ENCODE peak calls at places on chromosomes 13 and 19, in eight cellular contexts. One of them, this sample, is unnamed.

GRCh38 chr19:35048911-35049411 is 7.4 kb downstream of the HPN start:
- DNase-seq in nephron progenitor cell: no peak
- DNase-seq in upper lobe of left lung: peak; percentile 47
- DNase-seq in heart left ventricle: peak; percentile 69
- DNase-seq in psoas muscle: peak; percentile 74
- DNase-seq in tibial nerve: no peak
- DNase-seq in IMR-90: no peak
- DNase-seq in omental fat pad: no peak
- DNase-seq in this sample: no peak

GRCh38 chr13:80359459-80360297 is 18.8 kb upstream of the SPRY2 start:
- DNase-seq in psoas muscle: no peak
- DNase-seq in IMR-90: no peak
- DNase-seq in nephron progenitor cell: peak; percentile 41
- DNase-seq in upper lobe of left lung: no peak
- DNase-seq in heart left ventricle: no peak
- DNase-seq in tibial nerve: no peak
- DNase-seq in omental fat pad: no peak
- DNase-seq in this sample: no peak

GRCh38 chr13:51844862-51845573 is at the start of gene TMEM272:
- DNase-seq in upper lobe of left lung: peak; percentile 45
- DNase-seq in IMR-90: peak; percentile 11
- DNase-seq in tibial nerve: no peak
- DNase-seq in nephron progenitor cell: peak; percentile 79
- DNase-seq in psoas muscle: peak; percentile 40
- DNase-seq in heart left ventricle: peak; percentile 34
- DNase-seq in omental fat pad: peak; percentile 44
- DNase-seq in this sample: peak; percentile 51

GRCh38 chr19:29988351-29988750 is 46.3 kb downstream of the URI1 start:
- DNase-seq in heart left ventricle: no peak
- DNase-seq in IMR-90: no peak
- DNase-seq in nephron progenitor cell: no peak
- DNase-seq in tibial nerve: no peak
- DNase-seq in upper lobe of left lung: no peak
- DNase-seq in psoas muscle: no peak
- DNase-seq in omental fat pad: no peak
- DNase-seq in this sample: no peak

GRCh38 chr13:109126973-109127615 is 497.7 kb downstream of the MYO16 start:
- DNase-seq in omental fat pad: no peak
- DNase-seq in heart left ventricle: no peak
- DNase-seq in psoas muscle: no peak
- DNase-seq in tibial nerve: no peak
- DNase-seq in upper lobe of left lung: no peak
- DNase-seq in nephron progenitor cell: no peak
- DNase-seq in IMR-90: no peak
- DNase-seq in this sample: no peak

GRCh38 chr19:38596057-38596981 is 21.4 kb downstream of the MAP4K1 start:
- DNase-seq in nephron progenitor cell: peak; percentile 95
- DNase-seq in psoas muscle: peak; percentile 67
- DNase-seq in tibial nerve: no peak
- DNase-seq in IMR-90: no peak
- DNase-seq in heart left ventricle: no peak
- DNase-seq in omental fat pad: no peak
- DNase-seq in upper lobe of left lung: peak; percentile 71
- DNase-seq in this sample: no peak

GRCh38 chr13:32581177-32581786 is 5.0 kb upstream of the PDS5B start:
- DNase-seq in nephron progenitor cell: no peak
- DNase-seq in tibial nerve: no peak
- DNase-seq in heart left ventricle: no peak
- DNase-seq in upper lobe of left lung: no peak
- DNase-seq in psoas muscle: no peak
- DNase-seq in IMR-90: peak; percentile 47
- DNase-seq in omental fat pad: no peak
- DNase-seq in this sample: no peak

GRCh38 chr13:24894277-24894971 is 130.5 kb downstream of the RNF17 start:
- DNase-seq in IMR-90: no peak
- DNase-seq in tibial nerve: no peak
- DNase-seq in omental fat pad: no peak
- DNase-seq in nephron progenitor cell: no peak
- DNase-seq in upper lobe of left lung: no peak
- DNase-seq in psoas muscle: no peak
- DNase-seq in heart left ventricle: no peak
- DNase-seq in this sample: no peak

GRCh38 chr13:60691268-60691667 is 294.2 kb downstream of the TDRD3 start:
- DNase-seq in heart left ventricle: no peak
- DNase-seq in IMR-90: no peak
- DNase-seq in nephron progenitor cell: no peak
- DNase-seq in tibial nerve: no peak
- DNase-seq in omental fat pad: no peak
- DNase-seq in upper lobe of left lung: no peak
- DNase-seq in psoas muscle: no peak
- DNase-seq in this sample: no peak

GRCh38 chr13:30019648-30020626 is 169.5 kb upstream of the UBL3 start:
- DNase-seq in tibial nerve: no peak
- DNase-seq in IMR-90: no peak
- DNase-seq in nephron progenitor cell: no peak
- DNase-seq in upper lobe of left lung: no peak
- DNase-seq in psoas muscle: no peak
- DNase-seq in omental fat pad: no peak
- DNase-seq in heart left ventricle: no peak
- DNase-seq in this sample: no peak

GRCh38 chr19:13882841-13883240 is 5.9 kb downstream of the NANOS3 start:
- DNase-seq in IMR-90: no peak
- DNase-seq in tibial nerve: no peak
- DNase-seq in omental fat pad: no peak
- DNase-seq in heart left ventricle: no peak
- DNase-seq in nephron progenitor cell: no peak
- DNase-seq in upper lobe of left lung: no peak
- DNase-seq in psoas muscle: no peak
- DNase-seq in this sample: no peak

GRCh38 chr19:13882419-13882795 is 5.5 kb downstream of the NANOS3 start:
- DNase-seq in upper lobe of left lung: no peak
- DNase-seq in omental fat pad: no peak
- DNase-seq in heart left ventricle: no peak
- DNase-seq in IMR-90: no peak
- DNase-seq in tibial nerve: no peak
- DNase-seq in psoas muscle: no peak
- DNase-seq in nephron progenitor cell: no peak
- DNase-seq in this sample: no peak

GRCh38 chr19:13881692-13882418 is 4.9 kb downstream of the NANOS3 start:
- DNase-seq in upper lobe of left lung: peak; percentile 42
- DNase-seq in omental fat pad: no peak
- DNase-seq in heart left ventricle: no peak
- DNase-seq in nephron progenitor cell: no peak
- DNase-seq in psoas muscle: peak; percentile 48
- DNase-seq in tibial nerve: peak; percentile 46
- DNase-seq in IMR-90: peak; percentile 39
- DNase-seq in this sample: peak; percentile 85

GRCh38 chr19:13884726-13885591 is 8.0 kb downstream of the NANOS3 start:
- DNase-seq in nephron progenitor cell: no peak
- DNase-seq in heart left ventricle: no peak
- DNase-seq in psoas muscle: no peak
- DNase-seq in tibial nerve: peak; percentile 35
- DNase-seq in omental fat pad: no peak
- DNase-seq in IMR-90: no peak
- DNase-seq in upper lobe of left lung: peak; percentile 46
- DNase-seq in this sample: no peak

DNA sequence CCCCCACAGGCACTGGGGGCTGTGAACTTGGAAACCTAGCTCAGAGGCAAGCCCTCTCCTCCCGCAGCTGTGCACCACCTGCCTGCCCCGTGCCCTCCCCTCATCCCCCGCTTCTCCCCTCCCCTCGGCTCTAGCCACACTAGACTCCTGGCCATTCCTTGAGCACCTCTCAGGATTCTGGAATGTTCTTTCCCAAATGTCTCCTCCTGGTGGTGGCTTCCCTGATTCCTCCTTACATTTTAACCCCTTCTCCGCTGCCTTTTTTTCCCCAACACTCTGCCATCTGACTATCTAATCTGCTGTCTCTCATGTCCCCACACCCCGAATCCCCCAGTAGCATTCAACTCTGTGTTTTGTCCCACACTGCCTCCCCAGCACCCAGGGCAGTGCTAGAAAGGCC is 6.7 kb downstream of the NANOS3 start:
- DNase-seq in nephron progenitor cell: no peak
- DNase-seq in tibial nerve: no peak
- DNase-seq in omental fat pad: no peak
- DNase-seq in IMR-90: no peak
- DNase-seq in psoas muscle: no peak
- DNase-seq in heart left ventricle: no peak
- DNase-seq in upper lobe of left lung: no peak
- DNase-seq in this sample: peak; percentile 25
- TF ChIP-seq CTCF in nephron progenitor cell: no peak
- TF ChIP-seq CTCF in tibial nerve: no peak
- TF ChIP-seq CTCF in omental fat pad: no peak
- TF ChIP-seq CTCF in IMR-90: peak; percentile 29
- TF ChIP-seq CTCF in psoas muscle: no peak
- TF ChIP-seq CTCF in heart left ventricle: no peak
- TF ChIP-seq CTCF in upper lobe of left lung: no peak
- TF ChIP-seq CTCF in this sample: no peak

GRCh38 chr13:45278096-45278645 is 62.8 kb downstream of the TPT1 start:
- DNase-seq in nephron progenitor cell: no peak
- DNase-seq in psoas muscle: no peak
- DNase-seq in upper lobe of left lung: no peak
- DNase-seq in IMR-90: no peak
- DNase-seq in heart left ventricle: no peak
- DNase-seq in omental fat pad: no peak
- DNase-seq in tibial nerve: no peak
- DNase-seq in this sample: peak; percentile 21
- TF ChIP-seq CTCF in nephron progenitor cell: no peak
- TF ChIP-seq CTCF in psoas muscle: no peak
- TF ChIP-seq CTCF in upper lobe of left lung: no peak
- TF ChIP-seq CTCF in IMR-90: no peak
- TF ChIP-seq CTCF in heart left ventricle: no peak
- TF ChIP-seq CTCF in omental fat pad: no peak
- TF ChIP-seq CTCF in tibial nerve: no peak
- TF ChIP-seq CTCF in this sample: no peak

GRCh38 chr13:99700468-99700867 is 199.2 kb downstream of the TM9SF2 start:
- DNase-seq in nephron progenitor cell: no peak
- DNase-seq in heart left ventricle: no peak
- DNase-seq in psoas muscle: no peak
- DNase-seq in upper lobe of left lung: no peak
- DNase-seq in IMR-90: no peak
- DNase-seq in tibial nerve: no peak
- DNase-seq in omental fat pad: no peak
- DNase-seq in this sample: no peak

GRCh38 chr13:99704390-99704789 is 203.1 kb downstream of the TM9SF2 start:
- DNase-seq in IMR-90: no peak
- DNase-seq in tibial nerve: no peak
- DNase-seq in heart left ventricle: no peak
- DNase-seq in omental fat pad: no peak
- DNase-seq in nephron progenitor cell: no peak
- DNase-seq in upper lobe of left lung: no peak
- DNase-seq in psoas muscle: no peak
- DNase-seq in this sample: no peak

GRCh38 chr13:99698816-99699099 is 197.5 kb downstream of the TM9SF2 start:
- DNase-seq in upper lobe of left lung: no peak
- DNase-seq in nephron progenitor cell: no peak
- DNase-seq in heart left ventricle: no peak
- DNase-seq in tibial nerve: no peak
- DNase-seq in IMR-90: no peak
- DNase-seq in omental fat pad: no peak
- DNase-seq in psoas muscle: no peak
- DNase-seq in this sample: no peak

GRCh38 chr13:99703908-99704307 is 202.6 kb downstream of the TM9SF2 start:
- DNase-seq in omental fat pad: no peak
- DNase-seq in IMR-90: no peak
- DNase-seq in nephron progenitor cell: no peak
- DNase-seq in psoas muscle: no peak
- DNase-seq in heart left ventricle: no peak
- DNase-seq in upper lobe of left lung: no peak
- DNase-seq in tibial nerve: no peak
- DNase-seq in this sample: no peak

DNA sequence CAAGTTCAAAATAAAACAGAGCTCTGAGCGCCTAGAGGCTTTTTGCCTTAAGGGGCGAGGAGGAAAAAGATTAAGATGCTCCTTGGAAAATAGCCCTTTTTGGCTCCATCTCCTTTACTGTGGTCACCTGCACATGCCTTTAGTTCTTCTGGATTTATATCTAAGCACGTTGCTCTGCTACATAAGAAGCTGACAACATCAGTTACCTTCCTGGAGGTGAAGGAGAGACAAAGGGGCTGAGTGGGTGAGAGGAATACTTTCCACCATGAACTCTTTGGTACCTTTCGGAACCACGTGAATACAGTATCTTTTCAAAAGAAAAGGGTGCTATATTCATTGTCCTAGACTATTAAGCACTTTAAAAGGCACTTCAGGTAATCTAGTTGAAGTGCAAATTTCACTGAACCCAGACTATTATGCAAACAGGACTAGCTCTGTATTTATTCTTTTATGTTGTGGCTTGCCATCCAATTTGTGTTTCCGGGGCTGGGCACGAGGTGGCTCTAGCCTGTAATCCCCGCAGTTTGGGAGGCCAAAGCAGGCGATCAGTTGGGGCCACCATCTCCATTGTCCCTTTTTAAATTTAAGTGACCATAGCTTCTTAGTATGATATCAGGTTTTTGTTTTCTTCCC is 201.5 kb downstream of the TM9SF2 start:
- DNase-seq in IMR-90: no peak
- DNase-seq in psoas muscle: no peak
- DNase-seq in omental fat pad: no peak
- DNase-seq in upper lobe of left lung: no peak
- DNase-seq in nephron progenitor cell: no peak
- DNase-seq in tibial nerve: no peak
- DNase-seq in heart left ventricle: no peak
- DNase-seq in this sample: no peak
- TF ChIP-seq CTCF in IMR-90: no peak
- TF ChIP-seq CTCF in psoas muscle: no peak
- TF ChIP-seq CTCF in omental fat pad: no peak
- TF ChIP-seq CTCF in upper lobe of left lung: no peak
- TF ChIP-seq CTCF in nephron progenitor cell: no peak
- TF ChIP-seq CTCF in tibial nerve: no peak
- TF ChIP-seq CTCF in heart left ventricle: no peak
- TF ChIP-seq CTCF in this sample: no peak

GRCh38 chr13:39888865-39889810 is 233.7 kb downstream of the COG6 start:
- DNase-seq in nephron progenitor cell: no peak
- DNase-seq in upper lobe of left lung: no peak
- DNase-seq in psoas muscle: no peak
- DNase-seq in IMR-90: no peak
- DNase-seq in omental fat pad: no peak
- DNase-seq in heart left ventricle: no peak
- DNase-seq in tibial nerve: no peak
- DNase-seq in this sample: no peak
- TF ChIP-seq CTCF in nephron progenitor cell: no peak
- TF ChIP-seq CTCF in upper lobe of left lung: no peak
- TF ChIP-seq CTCF in psoas muscle: no peak
- TF ChIP-seq CTCF in IMR-90: no peak
- TF ChIP-seq CTCF in omental fat pad: no peak
- TF ChIP-seq CTCF in heart left ventricle: no peak
- TF ChIP-seq CTCF in tibial nerve: no peak
- TF ChIP-seq CTCF in this sample: no peak